ENCODE peak calls at places on chromosomes 6 and 20, in six cellular contexts. One of them, this sample, is unnamed.

GRCh38 chr6:30463242-30463641 is 26.1 kb upstream of the HLA-E start:
- DNase-seq in CD8-positive, alpha-beta T cell: no peak
- DNase-seq in tibial artery: no peak
- DNase-seq in lung: no peak
- DNase-seq in lower lobe of right lung: no peak
- DNase-seq in PC-3: no peak
- DNase-seq in this sample: no peak

GRCh38 chr6:137879885-137880430 is 12.9 kb downstream of the TNFAIP3 start:
- DNase-seq in CD8-positive, alpha-beta T cell: no peak
- DNase-seq in tibial artery: no peak
- DNase-seq in lung: no peak
- DNase-seq in lower lobe of right lung: no peak
- DNase-seq in PC-3: no peak
- DNase-seq in this sample: no peak

GRCh38 chr20:44910690-44911262 is 916 bp downstream of the PABPC1L start:
- DNase-seq in CD8-positive, alpha-beta T cell: no peak
- DNase-seq in tibial artery: no peak
- DNase-seq in lung: no peak
- DNase-seq in lower lobe of right lung: no peak
- DNase-seq in PC-3: peak; percentile 37
- DNase-seq in this sample: no peak

GRCh38 chr6:2713473-2714358 is 37.0 kb downstream of the MYLK4 start:
- DNase-seq in CD8-positive, alpha-beta T cell: no peak
- DNase-seq in tibial artery: no peak
- DNase-seq in lung: no peak
- DNase-seq in lower lobe of right lung: no peak
- DNase-seq in PC-3: peak; percentile 68
- DNase-seq in this sample: no peak

GRCh38 chr6:135182993-135183531 is 2.0 kb downstream of the MYB start:
- DNase-seq in CD8-positive, alpha-beta T cell: peak; percentile 42
- DNase-seq in tibial artery: no peak
- DNase-seq in lung: peak; percentile 40
- DNase-seq in lower lobe of right lung: peak; percentile 70
- DNase-seq in PC-3: peak; percentile 39
- DNase-seq in this sample: no peak

GRCh38 chr6:151681426-151682059 is 125.9 kb upstream of the ESR1 start:
- DNase-seq in CD8-positive, alpha-beta T cell: no peak
- DNase-seq in tibial artery: no peak
- DNase-seq in lung: no peak
- DNase-seq in lower lobe of right lung: no peak
- DNase-seq in PC-3: no peak
- DNase-seq in this sample: no peak

GRCh38 chr20:10724774-10725173 is 51.0 kb upstream of the JAG1 start:
- DNase-seq in CD8-positive, alpha-beta T cell: no peak
- DNase-seq in tibial artery: no peak
- DNase-seq in lung: no peak
- DNase-seq in lower lobe of right lung: no peak
- DNase-seq in PC-3: no peak
- DNase-seq in this sample: no peak

GRCh38 chr6:1792989-1793388 is 183.3 kb downstream of the FOXC1 start:
- DNase-seq in CD8-positive, alpha-beta T cell: no peak
- DNase-seq in tibial artery: no peak
- DNase-seq in lung: no peak
- DNase-seq in lower lobe of right lung: no peak
- DNase-seq in PC-3: peak; percentile 67
- DNase-seq in this sample: no peak

GRCh38 chr20:48471734-48472408 is 355.9 kb downstream of the PREX1 start:
- DNase-seq in CD8-positive, alpha-beta T cell: no peak
- DNase-seq in tibial artery: no peak
- DNase-seq in lung: no peak
- DNase-seq in lower lobe of right lung: no peak
- DNase-seq in PC-3: no peak
- DNase-seq in this sample: no peak

GRCh38 chr6:22056398-22056797 is 240.4 kb downstream of the PRL start:
- DNase-seq in CD8-positive, alpha-beta T cell: no peak
- DNase-seq in tibial artery: no peak
- DNase-seq in lung: no peak
- DNase-seq in lower lobe of right lung: no peak
- DNase-seq in PC-3: no peak
- DNase-seq in this sample: no peak

GRCh38 chr6:135008072-135008940 is 46.3 kb downstream of the HBS1L start:
- DNase-seq in CD8-positive, alpha-beta T cell: no peak
- DNase-seq in tibial artery: no peak
- DNase-seq in lung: no peak
- DNase-seq in lower lobe of right lung: no peak
- DNase-seq in PC-3: no peak
- DNase-seq in this sample: no peak

GRCh38 chr6:123745877-123746276 is 57.8 kb upstream of the NKAIN2 start:
- DNase-seq in CD8-positive, alpha-beta T cell: no peak
- DNase-seq in tibial artery: no peak
- DNase-seq in lung: no peak
- DNase-seq in lower lobe of right lung: no peak
- DNase-seq in PC-3: no peak
- DNase-seq in this sample: no peak

GRCh38 chr6:40165036-40165709 is 230.9 kb upstream of the MOCS1 start:
- DNase-seq in CD8-positive, alpha-beta T cell: no peak
- DNase-seq in tibial artery: no peak
- DNase-seq in lung: no peak
- DNase-seq in lower lobe of right lung: no peak
- DNase-seq in PC-3: no peak
- DNase-seq in this sample: no peak

GRCh38 chr20:53578492-53579222 is 15.0 kb downstream of the ZNF217 start:
- DNase-seq in CD8-positive, alpha-beta T cell: peak; percentile 47
- DNase-seq in tibial artery: no peak
- DNase-seq in lung: peak; percentile 63
- DNase-seq in lower lobe of right lung: no peak
- DNase-seq in PC-3: peak; percentile 100
- DNase-seq in this sample: no peak

GRCh38 chr6:147161974-147162495 is 42.2 kb upstream of the STXBP5 start:
- DNase-seq in CD8-positive, alpha-beta T cell: no peak
- DNase-seq in tibial artery: no peak
- DNase-seq in lung: no peak
- DNase-seq in lower lobe of right lung: no peak
- DNase-seq in PC-3: peak; percentile 89
- DNase-seq in this sample: no peak

GRCh38 chr6:43904311-43905123 is 134.5 kb downstream of the VEGFA start:
- DNase-seq in CD8-positive, alpha-beta T cell: no peak
- DNase-seq in tibial artery: no peak
- DNase-seq in lung: no peak
- DNase-seq in lower lobe of right lung: no peak
- DNase-seq in PC-3: peak; percentile 30
- DNase-seq in this sample: no peak
- H3K4me1 ChIP-seq in CD8-positive, alpha-beta T cell: no peaks in the 10 kb centered on the region
- H3K4me1 ChIP-seq in tibial artery: no peaks in the 10 kb centered on the region
- H3K4me1 ChIP-seq in lung: no peaks in the 10 kb centered on the region
- H3K4me1 ChIP-seq in lower lobe of right lung: no peaks in the 10 kb centered on the region
- H3K4me1 ChIP-seq in PC-3: no peaks in the 10 kb centered on the region
- H3K4me1 ChIP-seq in this sample: no peaks in the 10 kb centered on the region

DNA sequence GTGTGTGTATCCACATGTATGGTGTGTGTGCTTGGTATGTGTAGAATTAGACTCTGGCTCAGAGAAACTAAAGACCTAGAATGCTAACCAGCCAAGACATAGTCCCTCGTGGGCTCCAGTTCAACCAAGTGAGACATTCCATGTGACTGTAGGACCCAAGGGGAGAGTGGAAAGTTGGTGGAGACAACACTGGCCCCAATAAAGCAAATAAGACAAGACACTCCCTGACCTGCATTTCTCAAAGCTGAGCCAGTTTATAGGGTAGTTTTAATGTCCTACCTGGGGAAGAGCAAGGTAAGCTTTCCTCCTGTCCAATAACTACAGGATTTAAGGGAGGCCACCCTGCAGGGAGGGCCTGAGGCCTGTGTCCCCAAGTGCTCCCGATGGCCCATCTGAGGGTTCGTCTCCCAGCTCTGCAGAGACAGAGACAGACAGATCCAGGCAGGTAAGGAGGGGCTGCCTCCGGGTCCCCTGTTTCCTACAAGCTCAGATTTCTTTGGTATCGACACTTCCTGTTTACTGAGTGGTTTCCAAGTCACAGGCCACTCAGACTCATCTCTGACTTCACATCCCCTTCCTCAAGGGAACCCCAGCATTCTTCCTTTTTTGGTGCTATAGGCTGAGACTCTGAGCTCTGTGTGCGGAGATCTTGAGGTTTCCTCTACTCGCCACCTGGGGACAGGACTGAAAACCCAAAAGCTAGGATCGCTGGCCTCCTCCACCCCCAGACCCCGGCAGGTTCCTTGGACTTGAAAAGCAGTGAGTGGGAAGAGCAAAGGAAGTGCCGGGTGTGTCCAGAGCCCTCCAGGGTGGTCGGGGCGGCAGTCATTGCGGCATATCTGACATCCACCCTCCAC is 92.4 kb downstream of the PRND start:
- DNase-seq in CD8-positive, alpha-beta T cell: peak; percentile 43
- DNase-seq in tibial artery: peak; percentile 66
- DNase-seq in lung: no peak
- DNase-seq in lower lobe of right lung: no peak
- DNase-seq in PC-3: peak; percentile 36
- DNase-seq in this sample: no peak
- H3K4me3 ChIP-seq in CD8-positive, alpha-beta T cell: peak overlapping the region; percentile 58
- H3K4me3 ChIP-seq in tibial artery: no peak overlapping the region
- H3K4me3 ChIP-seq in lung: no peak overlapping the region
- H3K4me3 ChIP-seq in lower lobe of right lung: peak overlapping the region; percentile 45
- H3K4me3 ChIP-seq in PC-3: no peak overlapping the region
- H3K4me3 ChIP-seq in this sample: peak overlapping the region; percentile 56

GRCh38 chr6:157226761-157227160 is 96.6 kb downstream of the TMEM242 start:
- DNase-seq in CD8-positive, alpha-beta T cell: no peak
- DNase-seq in tibial artery: peak; percentile 66
- DNase-seq in lung: no peak
- DNase-seq in lower lobe of right lung: no peak
- DNase-seq in PC-3: no peak
- DNase-seq in this sample: no peak

GRCh38 chr6:157228421-157229218 is 94.7 kb downstream of the TMEM242 start:
- DNase-seq in CD8-positive, alpha-beta T cell: no peak
- DNase-seq in tibial artery: peak; percentile 65
- DNase-seq in lung: no peak
- DNase-seq in lower lobe of right lung: no peak
- DNase-seq in PC-3: no peak
- DNase-seq in this sample: no peak

GRCh38 chr6:157229219-157229607 is 94.1 kb downstream of the TMEM242 start:
- DNase-seq in CD8-positive, alpha-beta T cell: no peak
- DNase-seq in tibial artery: peak; percentile 43
- DNase-seq in lung: no peak
- DNase-seq in lower lobe of right lung: no peak
- DNase-seq in PC-3: no peak
- DNase-seq in this sample: no peak

GRCh38 chr6:157226026-157226639 is 97.2 kb downstream of the TMEM242 start:
- DNase-seq in CD8-positive, alpha-beta T cell: no peak
- DNase-seq in tibial artery: peak; percentile 81
- DNase-seq in lung: no peak
- DNase-seq in lower lobe of right lung: no peak
- DNase-seq in PC-3: no peak
- DNase-seq in this sample: no peak

GRCh38 chr6:157227202-157228166 is 95.8 kb downstream of the TMEM242 start:
- DNase-seq in CD8-positive, alpha-beta T cell: no peak
- DNase-seq in tibial artery: peak; percentile 62
- DNase-seq in lung: no peak
- DNase-seq in lower lobe of right lung: no peak
- DNase-seq in PC-3: peak; percentile 44
- DNase-seq in this sample: no peak
- TF ChIP-seq CTCF in CD8-positive, alpha-beta T cell: no peak
- TF ChIP-seq CTCF in tibial artery: peak; percentile 8
- TF ChIP-seq CTCF in lung: no peak
- TF ChIP-seq CTCF in lower lobe of right lung: no peak
- TF ChIP-seq CTCF in PC-3: peak; percentile 52
- TF ChIP-seq CTCF in this sample: no peak

GRCh38 chr20:38162878-38163875 is 1.9 kb downstream of the TGM2 start:
- DNase-seq in CD8-positive, alpha-beta T cell: no peak
- DNase-seq in tibial artery: peak; percentile 59
- DNase-seq in lung: no peak
- DNase-seq in lower lobe of right lung: no peak
- DNase-seq in PC-3: no peak
- DNase-seq in this sample: no peak
- H3K4me1 ChIP-seq in CD8-positive, alpha-beta T cell: no peaks in the 10 kb centered on the region
- H3K4me1 ChIP-seq in tibial artery: peaks cover 54% of the 10 kb centered on the region
- H3K4me1 ChIP-seq in lung: peaks cover 19% of the 10 kb centered on the region
- H3K4me1 ChIP-seq in lower lobe of right lung: peaks cover 77% of the 10 kb centered on the region
- H3K4me1 ChIP-seq in PC-3: peaks cover 54% of the 10 kb centered on the region
- H3K4me1 ChIP-seq in this sample: peaks cover 31% of the 10 kb centered on the region

GRCh38 chr6:24357336-24358218 is at the start of gene DCDC2:
- DNase-seq in CD8-positive, alpha-beta T cell: no peak
- DNase-seq in tibial artery: no peak
- DNase-seq in lung: peak; percentile 92
- DNase-seq in lower lobe of right lung: peak; percentile 94
- DNase-seq in PC-3: no peak
- DNase-seq in this sample: no peak
- H3K4me3 ChIP-seq in CD8-positive, alpha-beta T cell: peak within 1 kb of the TSS; percentile 54
- H3K4me3 ChIP-seq in tibial artery: peak within 1 kb of the TSS; percentile 25
- H3K4me3 ChIP-seq in lung: peak within 1 kb of the TSS; percentile 30
- H3K4me3 ChIP-seq in lower lobe of right lung: peak within 1 kb of the TSS; percentile 53
- H3K4me3 ChIP-seq in PC-3: no peak within 1 kb of the TSS
- H3K4me3 ChIP-seq in this sample: peak within 1 kb of the TSS; percentile 61

DNA sequence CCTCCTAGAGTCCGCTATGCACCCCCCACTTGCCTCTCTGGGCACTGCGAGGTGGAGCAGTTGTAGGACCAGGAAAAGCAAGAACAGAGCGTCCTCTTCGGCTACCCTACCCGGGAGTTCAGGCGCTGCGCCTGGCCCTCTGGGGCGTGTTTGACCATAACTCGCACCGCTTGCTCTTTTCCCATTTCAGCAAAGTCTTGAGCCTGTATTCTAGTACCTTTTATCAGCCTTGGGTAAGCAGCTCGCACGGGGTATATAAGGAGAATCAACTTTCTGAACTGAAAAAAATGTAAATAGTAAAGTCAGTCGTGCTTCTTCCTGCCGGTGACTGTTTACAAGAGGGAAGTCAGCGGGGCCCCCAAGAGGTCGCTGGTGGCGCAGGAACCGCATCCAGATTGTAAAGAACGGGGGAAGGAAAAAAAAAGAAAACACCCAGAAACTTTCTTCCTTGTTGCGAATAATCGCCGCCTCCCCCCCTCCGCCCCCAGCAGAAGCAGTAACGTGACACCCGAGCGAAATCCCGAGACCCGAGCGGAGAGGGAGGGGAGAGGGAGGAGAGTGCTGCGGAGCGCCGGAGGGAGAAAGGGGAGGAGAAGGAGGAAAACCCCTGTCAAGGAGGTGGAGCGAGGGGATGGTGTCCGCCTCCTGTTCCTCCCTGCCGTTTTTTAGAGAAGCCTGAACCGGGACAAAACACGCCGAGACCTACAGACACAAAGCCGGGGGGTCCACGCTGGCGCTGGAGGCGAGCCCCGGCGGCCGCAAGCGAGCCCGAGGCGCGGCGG is at the start of gene UST:
- DNase-seq in CD8-positive, alpha-beta T cell: peak; percentile 53
- DNase-seq in tibial artery: peak; percentile 96
- DNase-seq in lung: peak; percentile 82
- DNase-seq in lower lobe of right lung: peak; percentile 87
- DNase-seq in PC-3: peak; percentile 74
- DNase-seq in this sample: peak; percentile 82
- TF ChIP-seq CTCF in CD8-positive, alpha-beta T cell: peak; percentile 57
- TF ChIP-seq CTCF in tibial artery: peak; percentile 37
- TF ChIP-seq CTCF in lung: peak; percentile 15
- TF ChIP-seq CTCF in lower lobe of right lung: peak; percentile 41
- TF ChIP-seq CTCF in PC-3: peak; percentile 51
- TF ChIP-seq CTCF in this sample: peak; percentile 12

GRCh38 chr20:3812259-3812681 is 8.1 kb upstream of the AP5S1 start:
- DNase-seq in CD8-positive, alpha-beta T cell: no peak
- DNase-seq in tibial artery: no peak
- DNase-seq in lung: no peak
- DNase-seq in lower lobe of right lung: peak; percentile 39
- DNase-seq in PC-3: no peak
- DNase-seq in this sample: no peak
- H3K4me1 ChIP-seq in CD8-positive, alpha-beta T cell: peaks cover 84% of the 10 kb centered on the region
- H3K4me1 ChIP-seq in tibial artery: peaks cover 40% of the 10 kb centered on the region
- H3K4me1 ChIP-seq in lung: peaks cover 18% of the 10 kb centered on the region
- H3K4me1 ChIP-seq in lower lobe of right lung: peaks cover 60% of the 10 kb centered on the region
- H3K4me1 ChIP-seq in PC-3: peaks cover 50% of the 10 kb centered on the region
- H3K4me1 ChIP-seq in this sample: peaks cover 57% of the 10 kb centered on the region